ENCODE peak calls at places on chromosomes 4 and X, in six cellular contexts. I is NCI-H2029, L is testis, Z is endodermal cell, T is MV-4-11, X is NCI-H446. S is an unnamed sample.
A peak's percentile ranks its signal among the peaks of the same experiment; 100 is the strongest.

GRCh38 chr4:134935320-134935719 is 733.7 kb upstream of the PABPC4L start:
- DNase-seq in I (no peak), L (peak; percentile 49), Z (peak; percentile 78), T (no peak), X (peak; percentile 9), S (no peak)

GRCh38 chrX:130091976-130092522 is 18.2 kb downstream of the ELF4 start:
- DNase-seq in I (no peak), L (no peak), Z (peak; percentile 72), T (peak; percentile 80), X (no peak), S (no peak)

GRCh38 chr4:663438-664428 is 10.3 kb downstream of the ATP5ME start:
- DNase-seq in I (no peak), L (peak; percentile 64), Z (peak; percentile 89), T (no peak), X (peak; percentile 22), S (no peak)

GRCh38 chr4:139901516-139902327 is 236.1 kb downstream of the MGST2 start:
- DNase-seq in I (no peak), L (no peak), Z (no peak), T (no peak), X (no peak), S (no peak)

GRCh38 chr4:52199574-52200338 is 148.7 kb downstream of the SPATA18 start:
- DNase-seq in I (no peak), L (no peak), Z (no peak), T (no peak), X (peak; percentile 62), S (no peak)

GRCh38 chr4:56656346-56656643 is 24.8 kb downstream of the HOPX start:
- DNase-seq in I (no peak), L (peak; percentile 65), Z (peak; percentile 66), T (no peak), X (no peak), S (no peak)

GRCh38 chrX:115652221-115652620 is 91.2 kb downstream of the PLS3 start:
- DNase-seq in I (no peak), L (no peak), Z (no peak), T (no peak), X (no peak), S (no peak)

GRCh38 chr4:110414590-110414989 is 61.4 kb upstream of the ENPEP start:
- DNase-seq in I (no peak), L (no peak), Z (no peak), T (no peak), X (no peak), S (no peak)

GRCh38 chr4:102478186-102478585 is 23.0 kb upstream of the NFKB1 start:
- DNase-seq in I (no peak), L (no peak), Z (peak; percentile 70), T (no peak), X (no peak), S (no peak)

GRCh38 chrX:54921427-54922021 is 900 bp downstream of the TRO start:
- DNase-seq in I (peak; percentile 16), L (peak; percentile 76), Z (peak; percentile 91), T (no peak), X (peak; percentile 87), S (peak; percentile 16)

GRCh38 chr4:140296335-140296753 is 77.1 kb upstream of the SCOC start:
- DNase-seq in I (no peak), L (peak; percentile 72), Z (no peak), T (peak; percentile 1), X (no peak), S (no peak)

GRCh38 chr4:150431221-150431620 is 150.7 kb upstream of the MAB21L2 start:
- DNase-seq in I (no peak), L (no peak), Z (no peak), T (no peak), X (no peak), S (no peak)

GRCh38 chrX:2697741-2698294 is 6.7 kb downstream of the CD99 start:
- DNase-seq in I (no peak), L (no peak), Z (no peak), T (no peak), X (no peak), S (no peak)

GRCh38 chr4:161364681-161365080 is 799.1 kb downstream of the FSTL5 start:
- DNase-seq in I (no peak), L (no peak), Z (no peak), T (no peak), X (no peak), S (no peak)

GRCh38 chrX:3320471-3321046 is 25.9 kb downstream of the MXRA5 start:
- DNase-seq in I (no peak), L (no peak), Z (no peak), T (no peak), X (no peak), S (no peak)

GRCh38 chr4:143531773-143532491 is 18.4 kb downstream of the SMARCA5 start:
- DNase-seq in I (no peak), L (no peak), Z (no peak), T (no peak), X (no peak), S (no peak)

GRCh38 chr4:107801766-107802211 is 22.9 kb upstream of the SGMS2 start:
- DNase-seq in I (peak; percentile 65), L (no peak), Z (no peak), T (no peak), X (no peak), S (no peak)

GRCh38 chr4:146368209-146368608 is 153.5 kb downstream of the SLC10A7 start:
- DNase-seq in I (no peak), L (peak; percentile 18), Z (no peak), T (no peak), X (peak; percentile 61), S (no peak)

GRCh38 chr4:121599049-121599448 is 97.7 kb downstream of the ANXA5 start:
- DNase-seq in I (no peak), L (no peak), Z (no peak), T (no peak), X (no peak), S (no peak)

GRCh38 chr4:95393821-95394220 is 155.0 kb downstream of the UNC5C start:
- DNase-seq in I (no peak), L (no peak), Z (no peak), T (no peak), X (no peak), S (no peak)

GRCh38 chr4:71406459-71406963 is 67.7 kb downstream of the SLC4A4 start:
- DNase-seq in I (no peak), L (no peak), Z (no peak), T (peak; percentile 80), X (no peak), S (no peak)

GRCh38 chr4:91936301-91936700 is 367.5 kb upstream of the GRID2 start:
- DNase-seq in I (no peak), L (peak; percentile 32), Z (no peak), T (no peak), X (peak; percentile 84), S (no peak)

GRCh38 chr4:12881945-12882589 is 602.1 kb downstream of the RAB28 start:
- DNase-seq in I (no peak), L (no peak), Z (no peak), T (no peak), X (peak; percentile 46), S (no peak)

GRCh38 chr4:41656572-41657301 is 91.8 kb downstream of the PHOX2B start:
- DNase-seq in I (no peak), L (no peak), Z (no peak), T (no peak), X (peak; percentile 48), S (no peak)

S was measured in DMS 273 treated with DMSO at 0.1 percent for 48 hours.